ENCODE peak calls at places on chromosomes 11 and 22, in six cellular contexts. A, Y, M, V, O and G are unnamed samples. For H3K4me1, the result is how much of the 10 kb centered on the place peaks cover.

GRCh38 chr22:25193548-25193947 is 6.1 kb upstream of the CRYBB3 start:
- DNase-seq in A (no peak), Y (no peak), M (no peak), V (peak), O (no peak), G (no peak)

GRCh38 chr11:115477410-115477809 is 26.8 kb downstream of the CADM1 start:
- DNase-seq in A (no peak), Y (no peak), M (no peak), V (no peak), O (no peak), G (no peak)

GRCh38 chr11:132960679-132961078 is 571.6 kb downstream of the OPCML start:
- DNase-seq in A (no peak), Y (no peak), M (no peak), V (no peak), O (no peak), G (no peak)

GRCh38 chr11:46239801-46240061 is 37.7 kb upstream of the CREB3L1 start:
- DNase-seq in A (no peak), Y (no peak), M (no peak), V (peak), O (no peak), G (no peak)

GRCh38 chr11:11171854-11172253 is 181.2 kb downstream of the CSNK2A3 start:
- DNase-seq in A (no peak), Y (no peak), M (peak), V (peak), O (no peak), G (no peak)

GRCh38 chr11:43268786-43269185 is 43.0 kb upstream of the API5 start:
- DNase-seq in A (no peak), Y (no peak), M (no peak), V (no peak), O (no peak), G (no peak)

GRCh38 chr22:24985824-24986214 is 33.3 kb downstream of the KIAA1671 start:
- DNase-seq in A (peak), Y (no peak), M (no peak), V (peak), O (peak), G (no peak)

GRCh38 chr11:118530683-118531596 is at the start of gene TMEM25:
- DNase-seq in A (no peak), Y (peak), M (peak), V (peak), O (peak), G (peak)

GRCh38 chr11:72786305-72787261 is 7.3 kb downstream of the STARD10 start:
- DNase-seq in A (no peak), Y (no peak), M (no peak), V (no peak), O (no peak), G (peak)

GRCh38 chr11:92846542-92847125 is 122.8 kb upstream of the MTNR1B start:
- DNase-seq in A (no peak), Y (no peak), M (no peak), V (no peak), O (no peak), G (no peak)

GRCh38 chr11:7892059-7892699 is 38.9 kb downstream of the OR10A6 start:
- DNase-seq in A (peak), Y (no peak), M (no peak), V (peak), O (no peak), G (no peak)
- H3K4me1 ChIP-seq in A (under half), Y (under half), M (under half), V (under half), O (under half), G (under half)

DNA sequence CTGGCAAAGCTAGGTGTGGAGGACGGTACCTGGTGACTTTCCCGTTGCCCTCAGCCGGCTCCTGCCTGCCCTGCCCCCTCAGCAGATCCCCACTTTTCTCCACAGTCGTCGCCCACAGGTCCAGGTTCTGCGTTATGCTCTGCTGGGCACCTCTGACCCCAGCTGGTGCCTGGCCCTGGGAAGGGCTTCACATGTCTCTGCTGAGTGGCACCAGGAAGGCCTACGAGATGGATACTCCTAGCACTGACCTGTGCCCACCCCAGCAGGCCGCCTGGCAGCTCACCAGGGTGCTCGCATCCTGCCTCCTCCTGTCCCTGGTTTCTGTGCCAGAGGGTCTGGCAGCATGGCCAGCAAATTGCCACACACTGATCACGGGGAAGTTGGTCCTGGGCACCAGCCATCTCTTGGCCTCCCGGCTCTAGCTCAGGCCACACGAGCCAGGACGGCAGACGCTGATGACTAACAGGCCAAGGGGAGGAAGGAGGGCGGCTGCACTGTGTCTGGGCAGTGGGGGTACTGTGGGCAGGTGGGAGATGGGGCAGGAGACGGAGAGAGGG is 13.8 kb downstream of the CARS1 start:
- DNase-seq in A (no peak), Y (peak), M (no peak), V (peak), O (no peak), G (no peak)
- H3K27ac ChIP-seq in A (no peak), Y (peak), M (no peak), V (no peak), O (no peak), G (peak)

GRCh38 chr22:19961201-19961580 is 19.6 kb upstream of the TXNRD2 start:
- DNase-seq in A (no peak), Y (peak), M (no peak), V (no peak), O (no peak), G (no peak)

GRCh38 chr22:19960491-19961200 is 19.0 kb upstream of the TXNRD2 start:
- DNase-seq in A (no peak), Y (peak), M (no peak), V (no peak), O (no peak), G (peak)

GRCh38 chr22:19958083-19959042 is 16.7 kb upstream of the TXNRD2 start:
- DNase-seq in A (no peak), Y (peak), M (no peak), V (peak), O (no peak), G (peak)

GRCh38 chr22:19959043-19959586 is 17.5 kb upstream of the TXNRD2 start:
- DNase-seq in A (no peak), Y (peak), M (no peak), V (peak), O (peak), G (peak)

DNA sequence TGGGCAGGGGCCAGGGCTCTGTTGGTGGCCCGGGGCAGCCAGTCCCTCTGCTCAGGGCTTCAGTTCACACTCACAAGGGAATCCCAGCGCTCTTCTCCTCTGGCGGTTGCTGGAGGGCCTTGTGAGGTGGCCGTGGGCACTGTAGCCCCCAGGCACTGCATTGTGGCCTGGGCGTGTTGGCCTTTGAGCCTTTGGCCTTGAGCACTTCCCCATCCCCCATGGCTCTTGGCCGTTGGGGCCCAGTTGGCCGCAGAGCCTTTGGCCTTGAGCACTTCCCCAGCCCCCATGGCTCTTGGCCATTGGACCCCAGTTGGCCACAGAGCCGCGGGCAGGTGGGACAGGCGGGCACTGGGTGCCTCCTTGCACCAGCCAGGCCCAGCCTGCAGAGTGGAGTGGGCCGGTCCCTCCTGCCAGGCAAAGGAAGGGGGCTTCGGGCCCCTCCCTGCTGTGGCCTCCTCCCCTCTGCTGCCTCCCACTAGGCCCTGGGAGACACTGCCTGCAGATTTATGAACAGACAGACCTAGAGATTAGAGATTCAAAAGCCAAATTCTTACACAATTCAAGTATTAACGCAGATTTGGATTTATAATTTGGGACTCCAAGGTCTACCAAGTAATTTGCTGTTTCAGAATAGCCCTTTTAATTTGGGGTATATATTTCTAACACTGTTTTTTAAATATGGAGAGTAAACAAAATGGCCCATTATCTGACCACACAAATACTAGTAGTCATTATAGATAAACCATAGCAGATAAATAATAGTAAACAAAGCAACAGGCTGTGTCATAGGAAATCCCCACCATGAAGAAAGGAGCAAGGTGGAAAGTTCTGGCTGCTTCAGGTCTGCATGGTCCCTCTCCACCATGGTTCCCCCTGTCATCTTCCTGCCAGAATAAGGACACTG is 18.2 kb upstream of the TXNRD2 start:
- DNase-seq in A (no peak), Y (no peak), M (no peak), V (no peak), O (no peak), G (peak)
- H3K4me3 ChIP-seq in A (no peak), Y (peak), M (no peak), V (no peak), O (peak), G (peak)

GRCh38 chr11:126584028-126584427 is 228.5 kb downstream of the ST3GAL4 start:
- DNase-seq in A (no peak), Y (no peak), M (no peak), V (no peak), O (no peak), G (no peak)

GRCh38 chr11:126583594-126583993 is 228.1 kb downstream of the ST3GAL4 start:
- DNase-seq in A (no peak), Y (no peak), M (no peak), V (no peak), O (no peak), G (no peak)

GRCh38 chr11:126586303-126586627 is 230.8 kb downstream of the ST3GAL4 start:
- DNase-seq in A (no peak), Y (no peak), M (no peak), V (no peak), O (no peak), G (no peak)

GRCh38 chr11:126583101-126583500 is 227.6 kb downstream of the ST3GAL4 start:
- DNase-seq in A (no peak), Y (no peak), M (no peak), V (no peak), O (no peak), G (no peak)

DNA sequence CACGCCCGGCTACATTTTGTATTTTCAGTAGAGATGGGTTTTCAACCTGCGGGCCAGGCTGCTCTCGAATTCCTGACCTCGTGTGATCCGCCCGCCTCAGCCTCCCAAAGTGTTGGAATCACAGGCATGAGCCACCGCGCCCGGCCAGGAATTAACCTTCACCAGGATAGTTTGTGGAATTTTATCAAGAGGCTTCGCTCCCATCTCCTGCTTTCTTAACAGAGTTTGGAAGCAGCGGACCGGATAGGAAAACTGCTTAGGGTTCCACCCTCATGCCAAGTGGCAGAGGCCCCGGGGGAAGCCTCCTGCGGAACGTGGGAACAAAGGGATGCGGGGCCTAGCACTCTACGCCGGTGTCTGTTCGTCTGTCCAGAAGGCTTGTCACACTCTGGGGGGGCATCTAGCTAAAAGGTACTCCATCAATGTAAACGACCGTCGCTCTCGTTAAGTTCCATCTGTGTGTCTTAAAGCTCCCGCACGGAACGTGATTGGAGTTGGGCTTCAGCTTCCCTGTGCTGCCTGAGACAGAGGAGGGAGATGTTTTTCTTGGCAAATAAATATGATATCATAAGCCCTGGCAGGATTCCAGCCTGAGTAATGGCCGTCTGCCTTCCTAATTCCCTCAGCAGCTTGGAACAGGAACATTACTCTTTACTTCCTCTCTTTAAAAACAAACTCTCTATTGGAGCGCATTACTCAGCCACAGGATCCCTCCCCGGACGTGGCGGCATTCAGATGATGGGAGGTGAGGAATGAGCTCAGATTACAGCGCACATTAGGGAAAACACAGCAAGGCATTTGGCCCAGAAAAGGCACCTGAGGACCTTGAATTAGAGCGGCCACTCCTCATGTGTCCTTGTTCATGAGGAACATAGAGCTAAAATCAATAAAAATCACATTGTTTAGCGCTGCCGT is 230.2 kb downstream of the ST3GAL4 start:
- DNase-seq in A (peak), Y (no peak), M (no peak), V (peak), O (peak), G (no peak)
- H3K4me1 ChIP-seq in A (under half), Y (under half), M (under half), V (under half), O (under half), G (under half)

DNA sequence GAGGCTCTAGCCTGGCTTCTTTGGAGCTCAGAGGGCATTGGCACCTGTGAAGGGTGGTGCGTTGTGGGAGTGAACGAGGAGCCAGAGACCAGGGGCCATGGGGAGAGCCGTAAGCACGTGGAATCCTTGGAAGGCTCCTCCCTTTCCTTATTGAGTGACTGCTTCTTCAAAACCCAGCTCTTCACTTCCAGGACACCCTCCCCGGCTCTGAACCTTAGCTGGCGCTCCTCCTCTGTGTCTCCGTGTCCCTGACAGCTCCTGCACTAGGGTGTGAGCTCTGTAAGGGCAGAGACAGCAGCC is 26.3 kb downstream of the POLR3H start:
- DNase-seq in A (no peak), Y (no peak), M (no peak), V (no peak), O (no peak), G (no peak)
- H3K27ac ChIP-seq in A (no peak), Y (no peak), M (no peak), V (no peak), O (no peak), G (no peak)

DNA sequence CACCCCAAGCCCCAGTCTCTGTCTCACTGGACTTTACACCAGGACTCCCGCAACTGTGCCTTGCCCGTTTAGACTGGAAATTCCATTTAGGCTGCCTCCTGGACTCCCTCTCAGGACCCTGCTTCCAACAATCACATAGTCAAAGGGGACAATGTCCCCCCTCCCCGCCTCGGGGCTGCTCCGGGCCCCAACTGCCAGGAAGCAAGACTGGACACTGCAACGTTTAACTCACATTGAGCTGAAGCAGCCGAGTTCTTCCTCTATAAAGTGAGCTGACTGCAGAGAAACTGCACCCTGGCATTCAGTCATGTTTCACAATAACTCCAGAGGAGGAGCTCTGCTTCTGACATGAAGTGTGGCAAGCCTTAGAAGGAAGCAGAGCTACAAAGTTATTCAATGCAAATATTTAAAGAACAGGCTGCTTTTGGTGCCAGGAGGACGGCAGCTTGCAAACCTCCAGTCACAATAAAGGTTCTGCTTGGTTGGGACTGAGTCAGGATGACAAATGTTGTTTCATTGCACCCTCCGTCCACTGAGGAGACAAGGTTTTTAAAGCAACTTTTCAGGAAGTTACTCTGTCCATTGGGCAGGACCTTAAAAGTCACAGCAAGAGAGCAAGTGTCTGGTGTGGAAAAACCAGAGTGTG is 19.9 kb downstream of the PACSIN2 start:
- DNase-seq in A (peak), Y (peak), M (no peak), V (peak), O (no peak), G (peak)
- H3K4me3 ChIP-seq in A (peak), Y (peak), M (no peak), V (no peak), O (no peak), G (peak)